ENCODE peak calls at places on chromosomes 12 and 14, in five cellular contexts. Q, T, M, V and J are unnamed samples.

GRCh38 chr12:46661161-46661845 is 164.5 kb downstream of the SLC38A4 start:
- DNase-seq in Q (peak; percentile 71), T (peak; percentile 89), M (peak; percentile 80), V (peak; percentile 39), J (peak; percentile 75)

GRCh38 chr12:40375076-40375475 is 150.3 kb downstream of the LRRK2 start:
- DNase-seq in Q (peak; percentile 8), T (no peak), M (peak; percentile 20), V (no peak), J (no peak)

GRCh38 chr12:122018937-122019336 is 2.7 kb upstream of the BCL7A start:
- DNase-seq in Q (no peak), T (no peak), M (no peak), V (no peak), J (no peak)

GRCh38 chr14:104424406-104425072 is 155.0 kb upstream of the C14orf180 start:
- DNase-seq in Q (no peak), T (no peak), M (no peak), V (no peak), J (peak; percentile 54)

GRCh38 chr14:71324767-71325272 is 417.6 kb downstream of the PCNX1 start:
- DNase-seq in Q (no peak), T (no peak), M (no peak), V (peak; percentile 25), J (peak; percentile 20)

GRCh38 chr14:104734991-104735779 is 11.2 kb downstream of the ADSS1 start:
- DNase-seq in Q (no peak), T (no peak), M (no peak), V (no peak), J (no peak)

GRCh38 chr14:75150150-75150549 is 23.3 kb upstream of the NEK9 start:
- DNase-seq in Q (no peak), T (no peak), M (no peak), V (no peak), J (no peak)

GRCh38 chr14:96434040-96434439 is 42.1 kb downstream of the AK7 start:
- DNase-seq in Q (no peak), T (no peak), M (no peak), V (no peak), J (no peak)

GRCh38 chr12:15545329-15545728 is 223.0 kb downstream of the PTPRO start:
- DNase-seq in Q (no peak), T (no peak), M (no peak), V (no peak), J (no peak)

GRCh38 chr12:120286768-120287490 is 4.8 kb downstream of the RNU4-2 start:
- DNase-seq in Q (no peak), T (no peak), M (peak; percentile 79), V (peak; percentile 45), J (no peak)

GRCh38 chr12:92739099-92739498 is 36.3 kb downstream of the PLEKHG7 start:
- DNase-seq in Q (no peak), T (no peak), M (no peak), V (no peak), J (no peak)

GRCh38 chr12:118371354-118372282 is 1.1 kb downstream of the TAOK3 start:
- DNase-seq in Q (no peak), T (no peak), M (peak; percentile 37), V (peak; percentile 23), J (peak; percentile 37)

GRCh38 chr14:55399912-55400311 is 11.7 kb downstream of the ATG14 start:
- DNase-seq in Q (no peak), T (peak; percentile 13), M (peak; percentile 52), V (no peak), J (no peak)

GRCh38 chr14:106094654-106095189 is 568.3 kb downstream of the TMEM121 start:
- DNase-seq in Q (no peak), T (no peak), M (no peak), V (peak; percentile 4), J (no peak)

GRCh38 chr14:92253381-92253894 is 69.5 kb upstream of the SLC24A4 start:
- DNase-seq in Q (no peak), T (no peak), M (no peak), V (no peak), J (no peak)

GRCh38 chr12:19792028-19792427 is 352.7 kb downstream of the AEBP2 start:
- DNase-seq in Q (no peak), T (no peak), M (no peak), V (no peak), J (no peak)

GRCh38 chr12:77435446-77436091 is 370.2 kb upstream of the E2F7 start:
- DNase-seq in Q (no peak), T (no peak), M (no peak), V (no peak), J (no peak)

GRCh38 chr12:39441963-39442894 is 691 bp downstream of the KIF21A start:
- DNase-seq in Q (no peak), T (peak; percentile 15), M (peak; percentile 39), V (peak; percentile 43), J (peak; percentile 59)

GRCh38 chr12:130124605-130125244 is 37.5 kb upstream of the FZD10 start:
- DNase-seq in Q (no peak), T (no peak), M (no peak), V (no peak), J (no peak)

GRCh38 chr12:20212036-20212435 is 156.3 kb upstream of the PDE3A start:
- DNase-seq in Q (no peak), T (peak; percentile 71), M (no peak), V (no peak), J (no peak)

GRCh38 chr12:131726-132465 is 65.3 kb downstream of the IQSEC3 start:
- DNase-seq in Q (no peak), T (no peak), M (peak; percentile 49), V (peak; percentile 41), J (no peak)

GRCh38 chr14:97620071-97620470 is 822.9 kb downstream of the VRK1 start:
- DNase-seq in Q (no peak), T (no peak), M (no peak), V (no peak), J (no peak)

GRCh38 chr14:92481386-92481785 is 32.2 kb upstream of the RIN3 start:
- DNase-seq in Q (no peak), T (peak; percentile 61), M (no peak), V (no peak), J (no peak)

GRCh38 chr14:24095196-24096068 is 1.3 kb downstream of the PCK2 start:
- DNase-seq in Q (no peak), T (no peak), M (no peak), V (peak; percentile 24), J (peak; percentile 83)

GRCh38 chr14:85125331-85125730 is 404.6 kb upstream of the FLRT2 start:
- DNase-seq in Q (no peak), T (no peak), M (no peak), V (no peak), J (no peak)

GRCh38 chr12:51678086-51678724 is 87.2 kb downstream of the SCN8A start:
- DNase-seq in Q (peak; percentile 34), T (peak; percentile 26), M (peak; percentile 69), V (peak; percentile 4), J (peak; percentile 73)

GRCh38 chr12:78703820-78704525 is 160.6 kb upstream of the SYT1 start:
- DNase-seq in Q (peak; percentile 22), T (peak; percentile 95), M (peak; percentile 92), V (no peak), J (no peak)

GRCh38 chr12:69331846-69332684 is 16.1 kb upstream of the LYZ start:
- DNase-seq in Q (no peak), T (no peak), M (no peak), V (no peak), J (no peak)

GRCh38 chr14:56487761-56488160 is 91.8 kb upstream of the TMEM260 start:
- DNase-seq in Q (no peak), T (peak; percentile 15), M (peak; percentile 60), V (no peak), J (no peak)

GRCh38 chr14:55427439-55427838 is 13.0 kb downstream of the TBPL2 start:
- DNase-seq in Q (peak; percentile 70), T (peak; percentile 51), M (peak; percentile 100), V (peak; percentile 82), J (peak; percentile 39)

GRCh38 chr14:59317346-59317745 is 128.9 kb downstream of the DAAM1 start:
- DNase-seq in Q (no peak), T (no peak), M (no peak), V (no peak), J (no peak)

GRCh38 chr12:110893956-110894355 is 26.4 kb downstream of the MYL2 start:
- DNase-seq in Q (no peak), T (no peak), M (no peak), V (no peak), J (no peak)

GRCh38 chr12:110883251-110883650 is 36.5 kb downstream of the CCDC63 start:
- DNase-seq in Q (no peak), T (no peak), M (no peak), V (no peak), J (no peak)

GRCh38 chr12:110885152-110885840 is 35.1 kb downstream of the MYL2 start:
- DNase-seq in Q (no peak), T (no peak), M (no peak), V (no peak), J (no peak)

GRCh38 chr12:110889361-110889760 is 31.0 kb downstream of the MYL2 start:
- DNase-seq in Q (no peak), T (no peak), M (no peak), V (no peak), J (no peak)

GRCh38 chr12:110888256-110888991 is 32.0 kb downstream of the MYL2 start:
- DNase-seq in Q (no peak), T (no peak), M (no peak), V (no peak), J (no peak)
- TF ChIP-seq CTCF in Q (no peak), T (no peak), M (no peak), V (peak; percentile 66), J (no peak)

DNA sequence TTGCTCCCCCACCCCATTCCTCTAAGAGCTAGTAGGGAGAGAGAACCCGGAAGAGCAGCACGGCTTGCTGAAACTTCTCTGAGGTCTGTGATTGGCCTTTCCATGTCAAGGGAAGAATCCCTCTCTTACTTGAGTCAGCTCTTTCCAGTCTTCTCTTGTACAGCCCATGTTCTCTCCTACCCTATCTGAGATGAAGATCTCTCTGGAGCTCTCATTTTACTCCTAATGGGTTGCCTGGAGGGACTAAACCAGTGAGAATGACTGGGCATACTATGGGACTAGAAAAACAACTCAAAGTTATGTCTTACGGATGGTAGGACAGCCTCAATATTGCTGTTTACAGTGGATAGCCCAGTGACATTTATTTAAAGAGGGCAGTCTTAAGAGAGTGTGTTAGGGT is 16.7 kb downstream of the ETV6 start:
- DNase-seq in Q (no peak), T (no peak), M (no peak), V (no peak), J (no peak)
- H3K4me3 ChIP-seq in Q (no peak overlapping the region), T (no peak overlapping the region), M (no peak overlapping the region), V (no peak overlapping the region), J (no peak overlapping the region)

DNA sequence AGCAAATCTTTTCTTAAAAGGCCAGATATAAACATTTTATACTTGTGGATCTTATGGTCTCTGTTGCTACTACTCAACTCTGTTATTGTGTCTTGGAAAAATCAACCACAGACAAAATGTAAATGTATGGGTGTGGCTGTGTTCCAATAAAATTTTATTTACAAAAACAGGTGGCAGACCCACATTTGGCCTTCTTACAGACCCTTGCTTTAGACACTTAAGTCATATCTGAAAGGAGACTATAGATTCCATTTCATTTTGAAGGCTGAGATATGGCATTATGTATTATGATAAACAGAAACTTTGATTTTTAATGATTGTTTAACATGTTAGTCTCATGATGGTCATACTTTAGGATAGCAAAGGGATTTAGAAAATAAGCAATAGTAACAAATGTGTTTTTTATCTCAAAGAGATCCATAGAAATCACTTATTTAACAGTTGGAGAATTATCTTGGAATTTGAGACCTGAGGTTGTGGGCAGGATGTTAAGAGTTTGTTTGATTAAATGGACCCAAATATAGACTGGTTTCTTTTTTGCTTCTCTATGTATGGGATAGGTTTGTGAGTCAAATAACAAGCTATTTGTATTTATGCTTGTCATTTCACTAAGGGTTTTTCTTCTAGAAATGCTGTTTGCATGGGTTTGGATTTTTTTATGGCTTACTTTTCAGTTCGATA is 51.2 kb downstream of the PPFIBP1 start:
- DNase-seq in Q (no peak), T (peak; percentile 41), M (peak; percentile 46), V (no peak), J (no peak)
- H3K79me2 ChIP-seq in Q (peaks cover 54% of the 10 kb centered on the region), T (peaks cover 67% of the 10 kb centered on the region), M (peaks cover 59% of the 10 kb centered on the region), V (peaks cover 11% of the 10 kb centered on the region), J (peaks cover 37% of the 10 kb centered on the region)

GRCh38 chr12:109393437-109394345 is 46.0 kb downstream of the MYO1H start:
- DNase-seq in Q (peak; percentile 48), T (peak; percentile 23), M (peak; percentile 85), V (peak; percentile 24), J (peak; percentile 83)
- TF ChIP-seq CTCF in Q (peak; percentile 95), T (peak; percentile 95), M (peak; percentile 97), V (peak; percentile 85), J (peak; percentile 83)